ENCODE peak calls at places on chromosomes 4 and X, in seven cellular contexts. One of them, this sample, is unnamed.

GRCh38 chrX:54076903-54077302 is 32.6 kb upstream of the PHF8 start:
- DNase-seq in mesenchymal stem cell: peak; percentile 34
- DNase-seq in NCI-H524 treated with DMSO at 0.1 percent for 48 hours: no peak
- DNase-seq in activated naive CD8-positive, alpha-beta T cell treated with anti-CD3 and anti-CD28 coated beads for 36 hours: no peak
- DNase-seq in HEK293T: no peak
- DNase-seq in activated CD4-positive, alpha-beta T cell treated with anti-CD3 and anti-CD28 coated beads, Interleukin-2, amount 50 U/mL, for 1 hour: no peak
- DNase-seq in tibial nerve: no peak
- DNase-seq in this sample: no peak

GRCh38 chr4:85734446-85734845 is 259.5 kb downstream of the ARHGAP24 start:
- DNase-seq in tibial nerve: no peak
- DNase-seq in mesenchymal stem cell: peak; percentile 35
- DNase-seq in HEK293T: no peak
- DNase-seq in activated naive CD8-positive, alpha-beta T cell treated with anti-CD3 and anti-CD28 coated beads for 36 hours: no peak
- DNase-seq in NCI-H524 treated with DMSO at 0.1 percent for 48 hours: no peak
- DNase-seq in activated CD4-positive, alpha-beta T cell treated with anti-CD3 and anti-CD28 coated beads, Interleukin-2, amount 50 U/mL, for 1 hour: no peak
- DNase-seq in this sample: no peak

GRCh38 chr4:42673084-42673429 is 16.2 kb upstream of the ATP8A1 start:
- DNase-seq in tibial nerve: no peak
- DNase-seq in activated naive CD8-positive, alpha-beta T cell treated with anti-CD3 and anti-CD28 coated beads for 36 hours: peak; percentile 20
- DNase-seq in mesenchymal stem cell: peak; percentile 24
- DNase-seq in activated CD4-positive, alpha-beta T cell treated with anti-CD3 and anti-CD28 coated beads, Interleukin-2, amount 50 U/mL, for 1 hour: no peak
- DNase-seq in NCI-H524 treated with DMSO at 0.1 percent for 48 hours: no peak
- DNase-seq in HEK293T: no peak
- DNase-seq in this sample: peak; percentile 67

GRCh38 chrX:97389761-97390192 is 506.1 kb downstream of the RPA4 start:
- DNase-seq in tibial nerve: no peak
- DNase-seq in NCI-H524 treated with DMSO at 0.1 percent for 48 hours: no peak
- DNase-seq in mesenchymal stem cell: peak; percentile 88
- DNase-seq in HEK293T: no peak
- DNase-seq in activated naive CD8-positive, alpha-beta T cell treated with anti-CD3 and anti-CD28 coated beads for 36 hours: no peak
- DNase-seq in activated CD4-positive, alpha-beta T cell treated with anti-CD3 and anti-CD28 coated beads, Interleukin-2, amount 50 U/mL, for 1 hour: no peak
- DNase-seq in this sample: no peak

GRCh38 chr4:82833696-82834313 is 35.2 kb upstream of the SCD5 start:
- DNase-seq in activated naive CD8-positive, alpha-beta T cell treated with anti-CD3 and anti-CD28 coated beads for 36 hours: no peak
- DNase-seq in activated CD4-positive, alpha-beta T cell treated with anti-CD3 and anti-CD28 coated beads, Interleukin-2, amount 50 U/mL, for 1 hour: no peak
- DNase-seq in tibial nerve: no peak
- DNase-seq in HEK293T: peak; percentile 41
- DNase-seq in NCI-H524 treated with DMSO at 0.1 percent for 48 hours: no peak
- DNase-seq in mesenchymal stem cell: peak; percentile 89
- DNase-seq in this sample: no peak

GRCh38 chr4:119825696-119826095 is 197.1 kb upstream of the PDE5A start:
- DNase-seq in HEK293T: no peak
- DNase-seq in activated naive CD8-positive, alpha-beta T cell treated with anti-CD3 and anti-CD28 coated beads for 36 hours: no peak
- DNase-seq in tibial nerve: no peak
- DNase-seq in mesenchymal stem cell: no peak
- DNase-seq in NCI-H524 treated with DMSO at 0.1 percent for 48 hours: no peak
- DNase-seq in activated CD4-positive, alpha-beta T cell treated with anti-CD3 and anti-CD28 coated beads, Interleukin-2, amount 50 U/mL, for 1 hour: no peak
- DNase-seq in this sample: no peak

GRCh38 chr4:54382623-54383022 is 153.5 kb downstream of the PDGFRA start:
- DNase-seq in NCI-H524 treated with DMSO at 0.1 percent for 48 hours: peak; percentile 34
- DNase-seq in mesenchymal stem cell: no peak
- DNase-seq in HEK293T: no peak
- DNase-seq in activated naive CD8-positive, alpha-beta T cell treated with anti-CD3 and anti-CD28 coated beads for 36 hours: no peak
- DNase-seq in activated CD4-positive, alpha-beta T cell treated with anti-CD3 and anti-CD28 coated beads, Interleukin-2, amount 50 U/mL, for 1 hour: no peak
- DNase-seq in tibial nerve: no peak
- DNase-seq in this sample: no peak

GRCh38 chr4:42331914-42332368 is 65.3 kb upstream of the SHISA3 start:
- DNase-seq in activated naive CD8-positive, alpha-beta T cell treated with anti-CD3 and anti-CD28 coated beads for 36 hours: no peak
- DNase-seq in activated CD4-positive, alpha-beta T cell treated with anti-CD3 and anti-CD28 coated beads, Interleukin-2, amount 50 U/mL, for 1 hour: no peak
- DNase-seq in HEK293T: no peak
- DNase-seq in NCI-H524 treated with DMSO at 0.1 percent for 48 hours: no peak
- DNase-seq in mesenchymal stem cell: peak; percentile 78
- DNase-seq in tibial nerve: peak; percentile 68
- DNase-seq in this sample: no peak

GRCh38 chr4:176259330-176260090 is 9.5 kb downstream of the ASB5 start:
- DNase-seq in activated CD4-positive, alpha-beta T cell treated with anti-CD3 and anti-CD28 coated beads, Interleukin-2, amount 50 U/mL, for 1 hour: no peak
- DNase-seq in HEK293T: no peak
- DNase-seq in NCI-H524 treated with DMSO at 0.1 percent for 48 hours: no peak
- DNase-seq in tibial nerve: no peak
- DNase-seq in mesenchymal stem cell: peak; percentile 58
- DNase-seq in activated naive CD8-positive, alpha-beta T cell treated with anti-CD3 and anti-CD28 coated beads for 36 hours: no peak
- DNase-seq in this sample: no peak

GRCh38 chrX:140948827-140949226 is 53.6 kb upstream of the SPANXB1 start:
- DNase-seq in mesenchymal stem cell: no peak
- DNase-seq in NCI-H524 treated with DMSO at 0.1 percent for 48 hours: no peak
- DNase-seq in activated CD4-positive, alpha-beta T cell treated with anti-CD3 and anti-CD28 coated beads, Interleukin-2, amount 50 U/mL, for 1 hour: no peak
- DNase-seq in HEK293T: no peak
- DNase-seq in tibial nerve: no peak
- DNase-seq in activated naive CD8-positive, alpha-beta T cell treated with anti-CD3 and anti-CD28 coated beads for 36 hours: no peak
- DNase-seq in this sample: no peak

GRCh38 chr4:122798917-122799316 is 27.7 kb upstream of the FGF2 start:
- DNase-seq in NCI-H524 treated with DMSO at 0.1 percent for 48 hours: no peak
- DNase-seq in mesenchymal stem cell: no peak
- DNase-seq in activated naive CD8-positive, alpha-beta T cell treated with anti-CD3 and anti-CD28 coated beads for 36 hours: no peak
- DNase-seq in HEK293T: no peak
- DNase-seq in activated CD4-positive, alpha-beta T cell treated with anti-CD3 and anti-CD28 coated beads, Interleukin-2, amount 50 U/mL, for 1 hour: no peak
- DNase-seq in tibial nerve: no peak
- DNase-seq in this sample: no peak

GRCh38 chr4:100721077-100721476 is 203.3 kb upstream of the EMCN start:
- DNase-seq in mesenchymal stem cell: no peak
- DNase-seq in tibial nerve: no peak
- DNase-seq in activated naive CD8-positive, alpha-beta T cell treated with anti-CD3 and anti-CD28 coated beads for 36 hours: no peak
- DNase-seq in NCI-H524 treated with DMSO at 0.1 percent for 48 hours: no peak
- DNase-seq in activated CD4-positive, alpha-beta T cell treated with anti-CD3 and anti-CD28 coated beads, Interleukin-2, amount 50 U/mL, for 1 hour: no peak
- DNase-seq in HEK293T: no peak
- DNase-seq in this sample: no peak

GRCh38 chrX:15496809-15497208 is 3.7 kb upstream of the PIR start:
- DNase-seq in activated CD4-positive, alpha-beta T cell treated with anti-CD3 and anti-CD28 coated beads, Interleukin-2, amount 50 U/mL, for 1 hour: no peak
- DNase-seq in NCI-H524 treated with DMSO at 0.1 percent for 48 hours: no peak
- DNase-seq in activated naive CD8-positive, alpha-beta T cell treated with anti-CD3 and anti-CD28 coated beads for 36 hours: no peak
- DNase-seq in tibial nerve: no peak
- DNase-seq in HEK293T: no peak
- DNase-seq in mesenchymal stem cell: no peak
- DNase-seq in this sample: no peak

GRCh38 chr4:76956961-76957738 is 7.6 kb downstream of the SEPTIN11 start:
- DNase-seq in activated naive CD8-positive, alpha-beta T cell treated with anti-CD3 and anti-CD28 coated beads for 36 hours: no peak
- DNase-seq in tibial nerve: no peak
- DNase-seq in activated CD4-positive, alpha-beta T cell treated with anti-CD3 and anti-CD28 coated beads, Interleukin-2, amount 50 U/mL, for 1 hour: no peak
- DNase-seq in mesenchymal stem cell: peak; percentile 64
- DNase-seq in NCI-H524 treated with DMSO at 0.1 percent for 48 hours: no peak
- DNase-seq in HEK293T: no peak
- DNase-seq in this sample: no peak

GRCh38 chrX:22634751-22635150 is 362.0 kb downstream of the CBLL2 start:
- DNase-seq in tibial nerve: no peak
- DNase-seq in HEK293T: no peak
- DNase-seq in activated CD4-positive, alpha-beta T cell treated with anti-CD3 and anti-CD28 coated beads, Interleukin-2, amount 50 U/mL, for 1 hour: no peak
- DNase-seq in mesenchymal stem cell: no peak
- DNase-seq in activated naive CD8-positive, alpha-beta T cell treated with anti-CD3 and anti-CD28 coated beads for 36 hours: no peak
- DNase-seq in NCI-H524 treated with DMSO at 0.1 percent for 48 hours: no peak
- DNase-seq in this sample: no peak